ENCODE peak calls at places on chromosome 19, in six cellular contexts. B is sigmoid colon, C is HFF-Myc, S is Peyer's patch, G is tibial artery, Z is ascending aorta. K is an unnamed sample.

GRCh38 chr19:1957562-1958248 is 16.7 kb downstream of the CSNK1G2 start:
- DNase-seq in C (no peak), G (no peak), Z (no peak), S (no peak), B (no peak), K (no peak)

GRCh38 chr19:6616011-6616410 is 25.1 kb upstream of the CD70 start:
- DNase-seq in C (no peak), S (no peak), G (no peak), Z (no peak), B (no peak), K (no peak)

GRCh38 chr19:40594251-40594650 is 6.9 kb upstream of the LTBP4 start:
- DNase-seq in C (no peak), Z (no peak), S (no peak), G (no peak), B (no peak), K (no peak)

GRCh38 chr19:7733376-7733775 is 1.5 kb upstream of the CLEC4G start:
- DNase-seq in B (no peak), Z (no peak), C (no peak), S (no peak), G (no peak), K (no peak)

GRCh38 chr19:803686-804418 is 6.6 kb downstream of the PTBP1 start:
- DNase-seq in G (no peak), S (no peak), B (no peak), C (no peak), Z (no peak), K (no peak)

GRCh38 chr19:55166530-55167268 is at the start of gene DNAAF3:
- DNase-seq in Z (peak; percentile 90), G (peak; percentile 82), S (peak; percentile 47), C (peak; percentile 97), B (peak; percentile 94), K (peak; percentile 73)

GRCh38 chr19:13026478-13026999 is 31.3 kb downstream of the NFIX start:
- DNase-seq in S (no peak), Z (no peak), B (no peak), G (peak; percentile 71), C (no peak), K (no peak)

GRCh38 chr19:31127132-31127967 is 221.9 kb downstream of the TSHZ3 start:
- DNase-seq in S (no peak), C (peak; percentile 26), B (peak; percentile 68), Z (peak; percentile 47), G (no peak), K (no peak)

GRCh38 chr19:10431943-10432735 is 11.8 kb downstream of the PDE4A start:
- DNase-seq in G (peak; percentile 82), B (peak; percentile 82), Z (peak; percentile 81), C (no peak), S (peak; percentile 73), K (peak; percentile 80)

GRCh38 chr19:35236638-35237400 is 8.3 kb upstream of the FAM187B start:
- DNase-seq in S (peak; percentile 37), Z (no peak), B (no peak), G (no peak), C (no peak), K (no peak)

GRCh38 chr19:52734893-52735661 is at the start of gene ZNF611:
- DNase-seq in S (peak; percentile 99), C (peak; percentile 57), B (peak; percentile 99), Z (peak; percentile 99), G (peak; percentile 99), K (peak; percentile 98)

GRCh38 chr19:33906578-33907335 is 110.1 kb downstream of the KCTD15 start:
- DNase-seq in B (no peak), G (no peak), C (no peak), S (no peak), Z (no peak), K (no peak)
- TF ChIP-seq CTCF in B (no peak), G (no peak), C (no peak), S (no peak), Z (no peak), K (no peak)

DNA sequence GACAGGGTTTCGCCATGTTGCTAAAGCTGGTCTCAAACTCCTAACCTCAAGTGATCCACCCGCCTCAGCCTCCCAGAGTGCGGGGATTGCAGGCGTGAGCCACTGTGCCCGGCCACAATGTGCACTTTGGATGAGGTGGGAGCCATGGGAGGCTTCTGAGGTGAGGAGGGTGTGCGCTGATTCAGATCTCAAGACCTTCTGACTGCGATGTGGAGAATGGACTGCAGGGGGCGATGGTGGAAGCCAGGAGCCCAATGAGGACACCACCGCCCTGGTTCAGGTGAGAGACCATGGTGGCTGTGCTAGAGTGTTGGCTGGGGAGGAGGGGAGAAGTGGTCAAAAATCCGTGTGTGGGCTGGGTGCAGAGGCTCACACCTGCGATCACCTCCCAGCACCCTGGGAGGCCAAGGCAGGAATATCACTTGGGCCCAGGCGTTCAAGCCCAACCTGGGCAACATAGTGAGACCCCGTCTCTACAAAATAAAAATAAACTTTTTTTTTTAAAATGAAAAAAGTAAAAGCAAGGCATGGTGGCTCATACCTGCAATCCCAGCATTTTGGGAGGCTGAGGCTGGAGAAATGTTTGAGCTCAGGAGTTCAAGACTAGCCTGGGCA is 5.6 kb downstream of the INAFM1 start:
- DNase-seq in C (no peak), G (no peak), Z (no peak), S (peak; percentile 33), B (no peak), K (no peak)
- TF ChIP-seq CTCF in C (peak; percentile 56), G (peak; percentile 15), Z (peak; percentile 23), S (no peak), B (peak; percentile 12), K (peak; percentile 61)

DNA sequence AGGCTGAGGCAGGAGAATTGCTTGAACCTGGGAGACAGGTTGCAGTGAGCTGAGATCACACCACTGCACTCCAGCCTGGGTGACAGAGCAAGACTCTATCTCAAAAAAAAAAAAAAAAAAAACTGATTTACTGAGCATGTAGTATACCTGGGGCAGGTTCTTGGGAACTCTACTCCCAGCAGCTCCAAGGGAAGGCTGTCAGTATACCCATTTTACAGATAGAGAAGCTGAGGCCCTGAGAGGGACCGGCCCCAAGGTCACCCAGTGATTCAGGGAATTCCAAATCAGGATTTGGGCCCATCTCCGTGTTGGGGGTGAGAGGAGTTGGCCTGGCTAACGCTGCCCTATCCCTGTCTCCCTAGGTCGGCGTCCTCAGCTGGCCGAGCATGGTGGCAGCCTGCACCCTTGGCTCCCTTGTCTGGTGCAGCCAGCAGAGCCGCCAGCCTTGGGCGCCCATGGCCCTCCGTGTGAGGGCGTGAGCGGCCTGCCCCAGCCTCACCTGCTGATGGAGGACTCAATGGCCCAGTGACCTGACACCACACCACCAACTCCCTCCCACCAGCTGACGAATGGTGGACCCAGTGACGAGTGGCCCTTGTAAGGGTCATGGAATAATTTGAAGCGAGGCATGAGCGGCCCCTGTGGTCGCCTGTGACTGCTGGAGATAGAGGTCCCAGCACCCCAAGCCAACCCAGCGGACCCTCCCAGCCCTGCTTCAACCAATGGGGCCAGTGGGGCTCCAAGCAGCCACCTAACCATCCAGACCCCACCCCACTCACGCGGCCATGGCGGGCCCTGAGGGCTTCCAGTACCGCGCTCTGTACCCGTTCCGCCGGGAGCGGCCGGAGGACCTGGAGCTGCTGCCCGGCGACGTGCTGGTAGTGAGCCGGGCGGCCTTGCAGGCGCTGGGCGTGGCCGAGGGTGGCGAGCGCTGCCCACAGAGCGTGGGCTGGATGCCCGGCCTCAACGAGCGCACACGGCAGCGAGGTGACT is 2.4 kb downstream of the PIK3R2 start:
- DNase-seq in S (no peak), G (no peak), Z (no peak), B (no peak), C (no peak), K (no peak)
- TF ChIP-seq CTCF in S (no peak), G (no peak), Z (no peak), B (no peak), C (no peak), K (no peak)

GRCh38 chr19:45498411-45499195 is at the start of gene PPM1N:
- DNase-seq in S (peak; percentile 63), G (no peak), Z (no peak), B (no peak), C (no peak), K (no peak)
- TF ChIP-seq CTCF in S (peak; percentile 12), G (no peak), Z (no peak), B (no peak), C (peak; percentile 5), K (peak; percentile 37)

DNA sequence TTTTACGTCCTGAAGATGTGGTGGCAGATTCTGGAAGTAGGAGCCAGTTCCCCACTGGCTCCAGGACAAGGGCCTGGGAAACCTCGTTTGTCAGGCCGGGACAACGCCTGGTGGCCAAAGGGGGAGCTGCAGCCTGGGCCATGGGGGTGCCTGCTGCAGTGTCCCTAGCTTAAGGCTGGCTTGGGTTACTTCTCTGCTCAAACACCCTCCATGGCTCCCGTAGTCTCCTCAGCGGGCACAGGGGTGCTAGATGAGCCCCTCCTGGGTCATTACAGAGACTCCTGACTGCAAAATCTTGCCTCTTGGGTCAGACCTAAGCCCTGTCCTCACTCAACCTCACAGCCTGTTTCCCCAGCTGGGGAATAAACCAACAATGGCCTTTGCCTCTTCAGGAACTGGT is 14.7 kb downstream of the CILP2 start:
- DNase-seq in Z (no peak), G (no peak), C (no peak), B (no peak), S (no peak), K (no peak)
- TF ChIP-seq CTCF in Z (peak; percentile 25), G (peak; percentile 13), C (peak; percentile 68), B (peak; percentile 18), S (peak; percentile 26), K (peak; percentile 81)

DNA sequence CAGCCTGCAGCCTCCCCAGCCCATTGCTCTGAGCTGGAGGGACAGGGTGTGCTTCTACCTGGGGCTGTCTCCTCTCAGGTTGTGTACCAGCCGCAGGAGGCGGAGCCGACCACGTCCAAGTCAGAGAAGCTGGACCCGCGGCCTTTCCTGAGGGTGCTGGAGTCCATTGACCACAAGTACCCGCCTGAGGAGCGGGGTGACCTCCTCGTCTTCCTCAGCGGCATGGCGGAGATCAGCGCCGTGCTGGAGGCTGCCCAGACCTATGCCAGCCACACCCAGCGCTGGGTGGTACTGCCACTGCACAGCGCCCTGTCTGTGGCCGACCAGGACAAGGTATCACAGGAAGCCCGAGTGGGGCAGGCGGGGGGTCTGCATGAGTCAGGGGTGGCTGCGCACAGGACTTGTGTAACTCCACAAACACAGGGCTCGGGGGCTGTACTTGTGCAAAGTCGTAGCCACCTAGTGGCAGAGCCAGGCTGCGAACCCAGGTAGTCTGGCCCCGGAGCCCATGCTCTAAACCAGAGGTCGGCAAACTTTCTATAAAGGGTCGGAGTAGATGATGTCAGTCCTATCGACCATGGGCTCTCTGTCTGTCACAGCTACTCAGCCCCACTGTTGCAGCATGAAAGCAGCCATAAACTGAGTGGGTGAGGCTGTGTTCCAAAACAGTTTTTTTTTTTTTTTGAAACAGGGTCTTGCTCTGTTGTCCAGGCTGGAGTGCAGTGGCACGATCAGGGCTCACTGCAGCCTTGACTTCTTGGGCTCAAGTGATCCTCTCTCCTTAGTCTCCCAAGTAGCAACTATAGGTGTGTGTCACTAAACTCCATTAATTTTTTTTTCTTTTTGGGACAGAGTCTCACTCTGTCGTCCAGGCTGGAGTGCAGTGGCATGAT is 8.9 kb downstream of the DHX34 start:
- DNase-seq in S (no peak), C (no peak), B (no peak), Z (no peak), G (no peak), K (no peak)
- TF ChIP-seq CTCF in S (no peak), C (no peak), B (no peak), Z (no peak), G (no peak), K (peak; percentile 7)

K was measured in CD14-positive monocyte.